ENCODE peak calls at places on chromosome 20, in seven cellular contexts. X, T, J, M, A, P and K are unnamed samples.

GRCh38 chr20:37095108-37095608 is 639 bp downstream of the RBL1 start:
- DNase-seq in X (no peak), T (no peak), J (no peak), M (no peak), A (no peak), P (no peak), K (no peak)

GRCh38 chr20:37564388-37565133 is 36.9 kb upstream of the BLCAP start:
- DNase-seq in X (peak; percentile 41), T (peak; percentile 37), J (no peak), M (no peak), A (peak; percentile 68), P (no peak), K (no peak)

GRCh38 chr20:953742-954141 is 37.6 kb upstream of the ANGPT4 start:
- DNase-seq in X (no peak), T (no peak), J (no peak), M (no peak), A (peak; percentile 40), P (no peak), K (no peak)

GRCh38 chr20:3093861-3094361 is 9.4 kb upstream of the AVP start:
- DNase-seq in X (no peak), T (no peak), J (no peak), M (no peak), A (no peak), P (no peak), K (no peak)

GRCh38 chr20:1490643-1491042 is 577 bp downstream of the SIRPB2 start:
- DNase-seq in X (no peak), T (no peak), J (no peak), M (peak; percentile 16), A (peak; percentile 21), P (no peak), K (no peak)

GRCh38 chr20:9059931-9060330 is 9.0 kb upstream of the PLCB4 start:
- DNase-seq in X (no peak), T (no peak), J (no peak), M (no peak), A (no peak), P (no peak), K (peak; percentile 89)

GRCh38 chr20:19750907-19751636 is 7.0 kb upstream of the RIN2 start:
- DNase-seq in X (no peak), T (no peak), J (no peak), M (peak; percentile 40), A (no peak), P (no peak), K (no peak)

GRCh38 chr20:24700166-24700860 is 230.9 kb downstream of the SYNDIG1 start:
- DNase-seq in X (no peak), T (no peak), J (no peak), M (peak; percentile 36), A (no peak), P (no peak), K (no peak)

GRCh38 chr20:50645253-50646068 is 45.9 kb downstream of the RIPOR3 start:
- DNase-seq in X (peak; percentile 67), T (peak; percentile 83), J (peak; percentile 100), M (no peak), A (peak; percentile 54), P (peak; percentile 66), K (peak; percentile 92)

GRCh38 chr20:48624315-48625020 is 203.3 kb downstream of the PREX1 start:
- DNase-seq in X (no peak), T (no peak), J (no peak), M (no peak), A (no peak), P (no peak), K (no peak)

GRCh38 chr20:10249822-10250221 is 31.2 kb downstream of the SNAP25 start:
- DNase-seq in X (no peak), T (no peak), J (no peak), M (no peak), A (no peak), P (no peak), K (no peak)

GRCh38 chr20:6036213-6036612 is 17.6 kb downstream of the LRRN4 start:
- DNase-seq in X (no peak), T (no peak), J (no peak), M (no peak), A (no peak), P (no peak), K (no peak)

GRCh38 chr20:17504898-17505663 is 26.1 kb downstream of the BFSP1 start:
- DNase-seq in X (peak; percentile 62), T (peak; percentile 49), J (no peak), M (peak; percentile 81), A (peak; percentile 74), P (no peak), K (no peak)

GRCh38 chr20:36791862-36792261 is 18.3 kb upstream of the DSN1 start:
- DNase-seq in X (no peak), T (no peak), J (no peak), M (no peak), A (no peak), P (no peak), K (no peak)

GRCh38 chr20:51346686-51347485 is 195.6 kb downstream of the NFATC2 start:
- DNase-seq in X (no peak), T (no peak), J (no peak), M (no peak), A (no peak), P (no peak), K (no peak)

GRCh38 chr20:49557449-49557848 is 10.5 kb downstream of the PTGIS start:
- DNase-seq in X (no peak), T (no peak), J (no peak), M (peak; percentile 19), A (no peak), P (no peak), K (no peak)

GRCh38 chr20:57670288-57671071 is 39.3 kb downstream of the PMEPA1 start:
- DNase-seq in X (no peak), T (no peak), J (no peak), M (no peak), A (no peak), P (no peak), K (no peak)

GRCh38 chr20:57672164-57672563 is 37.7 kb downstream of the PMEPA1 start:
- DNase-seq in X (peak; percentile 71), T (peak; percentile 39), J (no peak), M (no peak), A (no peak), P (no peak), K (no peak)

GRCh38 chr20:57672953-57673575 is 36.8 kb downstream of the PMEPA1 start:
- DNase-seq in X (no peak), T (no peak), J (no peak), M (no peak), A (no peak), P (no peak), K (no peak)

GRCh38 chr20:57671072-57671391 is 38.8 kb downstream of the PMEPA1 start:
- DNase-seq in X (no peak), T (no peak), J (no peak), M (no peak), A (no peak), P (no peak), K (no peak)

GRCh38 chr20:57671662-57672061 is 38.2 kb downstream of the PMEPA1 start:
- DNase-seq in X (no peak), T (no peak), J (no peak), M (no peak), A (no peak), P (no peak), K (no peak)
- TF ChIP-seq CTCF in X (no peak), T (no peak), J (peak; percentile 14), M (no peak), A (no peak), P (no peak), K (peak; percentile 26)

GRCh38 chr20:35738410-35739179 is 3.5 kb downstream of the RBM39 start:
- DNase-seq in X (no peak), T (no peak), J (no peak), M (no peak), A (no peak), P (no peak), K (no peak)
- H3K4me3 ChIP-seq in X (no peak overlapping the region), T (peak overlapping the region; percentile 94), J (peak overlapping the region; percentile 36), M (no peak overlapping the region), A (no peak overlapping the region), P (peak overlapping the region; percentile 96), K (peak overlapping the region; percentile 9)

GRCh38 chr20:62804021-62804631 is 509 bp upstream of the OGFR start:
- DNase-seq in X (no peak), T (no peak), J (no peak), M (no peak), A (peak; percentile 57), P (no peak), K (no peak)
- TF ChIP-seq CTCF in X (no peak), T (no peak), J (peak; percentile 2), M (no peak), A (peak; percentile 8), P (no peak), K (no peak)

DNA sequence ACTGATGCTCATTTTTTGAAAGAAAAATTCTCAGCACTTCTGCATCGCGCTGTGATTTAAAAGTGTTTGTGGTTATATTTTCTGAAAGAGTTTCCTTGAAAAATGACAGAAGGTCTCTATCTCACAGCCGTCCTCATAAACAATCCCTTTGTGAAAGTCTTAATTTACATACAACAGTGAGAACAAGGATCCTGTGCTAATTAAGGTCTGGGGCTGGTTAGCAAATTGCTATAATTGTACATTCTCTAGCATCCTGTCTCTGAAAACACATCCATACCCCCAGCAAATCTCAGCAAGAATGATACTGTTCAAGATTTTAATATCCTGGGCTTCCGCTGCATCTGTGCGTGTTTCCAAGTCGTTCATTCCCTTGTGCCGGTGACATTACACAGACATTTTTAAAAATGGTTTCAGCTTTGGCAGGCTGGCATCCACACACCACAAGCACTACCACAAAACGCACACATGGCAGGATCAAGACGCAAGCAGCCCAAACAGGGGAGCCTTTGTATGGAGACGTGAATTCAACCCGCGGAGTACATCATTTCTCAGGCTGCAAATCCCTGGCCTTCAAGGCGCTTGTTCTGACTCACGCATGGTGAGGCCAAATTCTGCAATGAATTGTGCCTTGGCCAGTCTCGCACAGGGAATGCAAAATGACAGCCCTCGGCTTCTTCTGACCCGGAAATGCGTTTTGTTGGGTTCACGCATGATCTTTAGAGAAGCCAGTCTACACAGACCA is 20.3 kb downstream of the ZMYND8 start:
- DNase-seq in X (no peak), T (peak; percentile 71), J (no peak), M (peak; percentile 87), A (no peak), P (peak; percentile 81), K (no peak)
- H3K4me3 ChIP-seq in X (no peak overlapping the region), T (peak overlapping the region; percentile 23), J (peak overlapping the region; percentile 14), M (no peak overlapping the region), A (no peak overlapping the region), P (peak overlapping the region; percentile 40), K (no peak overlapping the region)

DNA sequence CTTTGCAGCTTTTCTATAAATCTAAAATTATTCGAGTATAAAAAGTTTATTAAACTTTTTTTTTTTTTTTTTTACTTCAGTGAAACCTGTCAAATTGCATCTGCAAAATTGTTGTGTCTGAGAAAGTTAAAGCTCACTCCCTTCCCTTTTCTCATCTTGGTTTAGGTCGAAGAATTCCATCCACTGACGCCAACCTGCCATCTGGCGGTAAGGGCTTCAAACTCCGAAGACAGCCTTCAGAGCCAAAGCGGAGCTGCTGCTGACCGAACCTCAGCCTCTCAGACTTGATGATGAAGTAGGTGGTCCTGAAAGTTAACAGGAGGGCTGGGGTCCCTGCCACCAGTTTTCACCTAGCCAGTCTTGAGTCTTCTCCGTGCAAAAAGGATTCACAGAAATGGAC is 29.6 kb upstream of the VAPB start:
- DNase-seq in X (no peak), T (no peak), J (no peak), M (no peak), A (no peak), P (no peak), K (no peak)
- TF ChIP-seq CTCF in X (no peak), T (peak; percentile 18), J (peak; percentile 56), M (no peak), A (no peak), P (no peak), K (no peak)

GRCh38 chr20:44970243-44970757 is 4.0 kb downstream of the STK4 start:
- DNase-seq in X (no peak), T (no peak), J (no peak), M (no peak), A (no peak), P (no peak), K (no peak)
- H3K4me3 ChIP-seq in X (no peak overlapping the region), T (no peak overlapping the region), J (no peak overlapping the region), M (no peak overlapping the region), A (no peak overlapping the region), P (no peak overlapping the region), K (no peak overlapping the region)